ENCODE peak calls at places on chromosomes 5 and 9, in ten cellular contexts. Y, Z, T, C, E, S, O, L, J and N are unnamed samples.

GRCh38 chr5:172550096-172550765 is 90.8 kb upstream of the NEURL1B start:
- DNase-seq in Y (no peak), Z (no peak), T (no peak), C (no peak), E (no peak), S (no peak), O (no peak), L (no peak), J (no peak), N (no peak)

GRCh38 chr9:93670208-93671029 is 94.0 kb downstream of the PHF2 start:
- DNase-seq in Y (no peak), Z (no peak), T (no peak), C (no peak), E (no peak), S (no peak), O (peak), L (peak), J (peak), N (no peak)

GRCh38 chr9:36584626-36585460 is 12.1 kb downstream of the MELK start:
- DNase-seq in Y (no peak), Z (peak), T (no peak), C (no peak), E (no peak), S (no peak), O (no peak), L (peak), J (no peak), N (no peak)

GRCh38 chr5:160054831-160055230 is 45.9 kb downstream of the TTC1 start:
- DNase-seq in Y (no peak), Z (peak), T (no peak), C (no peak), E (no peak), S (no peak), O (no peak), L (no peak), J (peak), N (no peak)

GRCh38 chr9:1837453-1838084 is 177.6 kb upstream of the SMARCA2 start:
- DNase-seq in Y (no peak), Z (peak), T (no peak), C (peak), E (peak), S (peak), O (no peak), L (peak), J (peak), N (no peak)

GRCh38 chr9:87840126-87840525 is 42.6 kb upstream of the SPATA31E1 start:
- DNase-seq in Y (no peak), Z (no peak), T (no peak), C (no peak), E (no peak), S (no peak), O (no peak), L (no peak), J (no peak), N (no peak)

GRCh38 chr5:76104027-76104426 is 20.8 kb downstream of the SV2C start:
- DNase-seq in Y (no peak), Z (no peak), T (no peak), C (peak), E (peak), S (peak), O (no peak), L (peak), J (peak), N (no peak)

GRCh38 chr5:31894131-31894530 is 255.2 kb downstream of the PDZD2 start:
- DNase-seq in Y (no peak), Z (no peak), T (no peak), C (peak), E (no peak), S (no peak), O (no peak), L (no peak), J (peak), N (no peak)

DNA sequence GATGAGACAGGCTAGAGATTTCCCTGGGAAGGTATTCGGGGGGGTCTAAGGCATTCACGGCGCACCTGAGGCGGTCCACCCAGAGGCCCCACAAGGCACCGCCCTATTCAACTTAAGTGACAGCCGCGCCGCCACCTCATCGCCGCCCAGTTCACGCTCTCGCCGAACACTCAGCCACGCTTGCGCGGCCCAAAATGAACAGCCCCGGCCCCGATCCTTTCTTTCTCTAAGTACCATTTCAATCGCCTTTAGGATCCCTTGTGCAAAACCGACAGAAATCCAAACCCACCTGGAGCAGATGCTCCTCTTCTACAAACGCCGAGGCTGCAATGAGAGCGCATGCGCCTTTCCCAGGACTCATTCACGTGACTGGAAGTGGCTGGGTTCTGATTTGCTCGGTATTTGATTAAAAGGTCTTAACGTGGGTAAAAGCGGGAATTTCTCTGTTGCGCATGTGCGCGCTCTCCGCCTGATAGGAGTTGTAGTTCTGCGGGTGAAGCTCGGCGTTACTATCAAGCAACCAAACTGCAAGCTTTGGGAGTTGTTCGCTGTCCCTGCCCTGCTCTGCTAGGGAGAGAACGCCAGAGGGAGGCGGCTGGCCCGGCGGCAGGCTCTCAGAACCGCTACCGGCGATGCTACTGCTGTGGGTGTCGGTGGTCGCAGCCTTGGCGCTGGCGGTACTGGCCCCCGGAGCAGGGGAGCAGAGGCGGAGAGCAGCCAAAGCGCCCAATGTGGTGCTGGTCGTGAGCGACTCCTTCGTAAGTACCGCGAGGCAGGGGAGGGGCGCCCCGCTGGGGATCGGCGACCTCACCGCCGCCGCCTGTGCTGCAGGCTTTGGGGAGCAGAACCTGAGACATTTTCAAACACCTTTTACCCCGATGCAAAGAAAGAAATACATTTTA is at the start of the genes ARSK and SKIC3:
- DNase-seq in Y (peak), Z (peak), T (peak), C (peak), E (peak), S (peak), O (peak), L (peak), J (peak), N (peak)
- TF ChIP-seq CTCF in Y (no peak), Z (peak), T (peak), C (peak), E (peak), S (peak), O (peak), L (peak), J (peak), N (peak)

GRCh38 chr9:136604823-136605525 is 57.7 kb upstream of the EGFL7 start:
- DNase-seq in Y (no peak), Z (no peak), T (no peak), C (peak), E (no peak), S (no peak), O (peak), L (no peak), J (no peak), N (no peak)

GRCh38 chr9:136605966-136606365 is 56.8 kb upstream of the EGFL7 start:
- DNase-seq in Y (no peak), Z (no peak), T (no peak), C (no peak), E (no peak), S (no peak), O (no peak), L (no peak), J (no peak), N (no peak)

GRCh38 chr9:136608331-136609159 is 54.2 kb upstream of the EGFL7 start:
- DNase-seq in Y (no peak), Z (no peak), T (no peak), C (no peak), E (no peak), S (no peak), O (no peak), L (no peak), J (no peak), N (no peak)

GRCh38 chr9:136607334-136607919 is 55.3 kb upstream of the EGFL7 start:
- DNase-seq in Y (no peak), Z (no peak), T (no peak), C (no peak), E (no peak), S (no peak), O (no peak), L (no peak), J (no peak), N (no peak)

GRCh38 chr9:136606687-136607333 is 55.9 kb upstream of the EGFL7 start:
- DNase-seq in Y (no peak), Z (no peak), T (no peak), C (no peak), E (no peak), S (no peak), O (no peak), L (no peak), J (no peak), N (no peak)
- H3K4me3 ChIP-seq in Y (no peak), Z (no peak), T (no peak), C (no peak), E (no peak), S (no peak), O (no peak), L (no peak), J (no peak), N (no peak)

DNA sequence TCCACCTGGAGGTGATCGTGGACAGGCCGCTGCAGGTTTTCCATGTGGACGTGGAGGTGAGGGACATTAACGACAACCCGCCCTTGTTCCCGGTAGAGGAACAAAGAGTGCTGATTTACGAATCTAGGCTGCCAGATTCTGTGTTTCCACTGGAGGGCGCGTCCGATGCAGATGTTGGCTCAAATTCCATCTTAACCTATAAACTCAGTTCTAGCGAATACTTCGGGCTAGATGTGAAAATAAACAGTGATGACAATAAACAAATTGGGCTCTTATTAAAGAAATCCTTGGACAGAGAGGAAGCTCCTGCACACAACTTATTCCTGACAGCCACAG is 610 bp downstream of the PCDHA6 start:
- DNase-seq in Y (no peak), Z (no peak), T (no peak), C (no peak), E (no peak), S (no peak), O (no peak), L (no peak), J (no peak), N (no peak)
- TF ChIP-seq CTCF in Y (no peak), Z (no peak), T (no peak), C (no peak), E (peak), S (no peak), O (no peak), L (no peak), J (no peak), N (no peak)

GRCh38 chr9:80131627-80132026 is 559.9 kb downstream of the TLE4 start:
- DNase-seq in Y (no peak), Z (no peak), T (no peak), C (no peak), E (no peak), S (no peak), O (no peak), L (no peak), J (no peak), N (no peak)
- H3K4me3 ChIP-seq in Y (no peak), Z (no peak), T (no peak), C (no peak), E (no peak), S (no peak), O (no peak), L (no peak), J (no peak), N (no peak)

DNA sequence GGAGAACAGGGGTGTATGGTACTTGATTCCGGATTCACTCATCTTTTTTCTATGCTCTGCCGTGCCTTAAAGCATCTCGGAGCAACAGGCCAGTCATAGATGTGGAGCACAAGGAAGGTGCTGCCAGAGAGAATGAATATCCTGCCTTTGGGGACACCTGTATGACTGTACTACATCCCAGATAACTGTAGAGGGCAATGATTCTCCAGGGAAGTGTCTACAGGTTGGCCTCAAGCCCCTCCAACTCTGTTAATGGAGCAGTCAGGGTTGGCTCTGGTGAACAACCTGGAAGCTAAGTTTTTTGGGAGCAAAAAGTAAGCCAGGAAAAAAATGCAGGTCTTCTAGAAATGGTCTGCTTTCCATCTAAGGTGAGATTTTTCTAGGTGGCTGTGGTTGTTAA is 71.0 kb downstream of the NREP start:
- DNase-seq in Y (no peak), Z (no peak), T (no peak), C (peak), E (peak), S (no peak), O (no peak), L (no peak), J (peak), N (no peak)
- TF ChIP-seq CTCF in Y (no peak), Z (no peak), T (no peak), C (peak), E (peak), S (no peak), O (peak), L (no peak), J (peak), N (peak)

DNA sequence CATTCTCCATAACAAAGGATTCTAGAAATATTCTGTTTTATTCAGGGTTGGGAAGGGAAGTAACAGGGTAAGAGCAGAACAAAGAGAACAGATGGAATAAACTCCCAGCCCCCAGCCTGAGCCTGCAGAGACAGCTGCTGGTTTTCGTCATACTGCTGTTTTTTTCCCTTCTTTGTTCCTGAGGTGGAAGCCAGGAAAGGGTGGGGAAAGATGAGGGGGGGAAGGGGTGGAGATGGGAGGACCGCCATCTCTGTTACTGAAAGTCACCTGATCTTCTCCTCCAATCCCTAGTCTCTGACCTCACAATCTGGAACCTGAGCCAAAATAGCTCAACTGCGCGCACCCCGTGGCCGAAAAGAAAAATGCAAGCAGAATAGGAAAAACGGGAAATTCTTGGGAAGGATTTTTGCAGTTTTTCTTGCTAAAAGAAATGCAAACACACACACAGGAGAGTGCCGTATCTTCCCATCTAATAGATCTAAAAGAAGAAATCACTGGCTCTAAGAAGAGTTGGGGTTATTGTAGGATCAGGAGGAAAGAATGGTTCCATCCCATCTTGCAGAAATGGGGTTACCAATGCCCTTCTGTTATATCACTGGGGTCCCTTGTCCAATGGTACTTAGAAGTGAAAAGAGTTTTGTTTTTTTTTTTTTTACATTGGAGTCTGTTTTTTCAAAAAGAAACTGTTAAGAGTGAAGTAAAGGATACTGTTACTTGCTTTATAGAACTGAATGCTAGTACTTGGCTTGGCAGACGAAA is 57.9 kb downstream of the DIAPH1 start:
- DNase-seq in Y (peak), Z (peak), T (peak), C (peak), E (no peak), S (peak), O (peak), L (peak), J (peak), N (peak)
- H3K4me3 ChIP-seq in Y (no peak), Z (no peak), T (no peak), C (peak), E (no peak), S (no peak), O (peak), L (peak), J (no peak), N (no peak)

GRCh38 chr9:85067792-85068191 is 398.3 kb downstream of the NTRK2 start:
- DNase-seq in Y (no peak), Z (no peak), T (no peak), C (no peak), E (no peak), S (no peak), O (no peak), L (no peak), J (no peak), N (no peak)
- TF ChIP-seq CTCF in Y (no peak), Z (no peak), T (no peak), C (no peak), E (no peak), S (no peak), O (no peak), L (no peak), J (no peak), N (no peak)